ENCODE peak calls at places on chromosomes 6 and 20, in six cellular contexts. H is H1, M is neuronal stem cell, J is mesendoderm, F is trophoblast cell, R is H9. L is an unnamed sample.

GRCh38 chr6:75109757-75110156 is 96.1 kb downstream of the COL12A1 start:
- DNase-seq in J (no peak), F (no peak), M (no peak), H (no peak), R (no peak), L (peak; percentile 56)

GRCh38 chr6:115976321-115976870 is 84.3 kb downstream of the FRK start:
- DNase-seq in M (no peak), R (no peak), J (peak; percentile 15), H (no peak), F (no peak), L (no peak)

GRCh38 chr20:60056345-60057122 is 98.3 kb downstream of the CDH26 start:
- DNase-seq in J (no peak), H (no peak), M (no peak), F (no peak), R (peak; percentile 17), L (no peak)

GRCh38 chr20:25497586-25498279 is 87.6 kb downstream of the NINL start:
- DNase-seq in M (no peak), R (no peak), F (no peak), J (no peak), H (no peak), L (no peak)

GRCh38 chr6:5337573-5337972 is 76.3 kb downstream of the FARS2 start:
- DNase-seq in J (no peak), F (no peak), R (no peak), M (no peak), H (no peak), L (peak; percentile 33)

GRCh38 chr6:44147256-44147655 is 11.4 kb upstream of the CAPN11 start:
- DNase-seq in M (no peak), R (no peak), F (no peak), H (no peak), J (no peak), L (no peak)

GRCh38 chr6:131982740-131983259 is 31.6 kb upstream of the CCN2 start:
- DNase-seq in F (no peak), R (no peak), M (no peak), H (no peak), J (no peak), L (peak; percentile 88)

GRCh38 chr6:111676383-111676782 is 70.7 kb upstream of the TRAF3IP2 start:
- DNase-seq in M (no peak), J (no peak), H (no peak), F (no peak), R (no peak), L (no peak)

GRCh38 chr20:10282930-10283556 is 64.4 kb downstream of the SNAP25 start:
- DNase-seq in H (no peak), F (peak; percentile 91), M (no peak), J (peak; percentile 61), R (no peak), L (peak; percentile 59)

GRCh38 chr20:50323777-50324604 is 133.4 kb downstream of the CEBPB start:
- DNase-seq in F (no peak), M (no peak), H (no peak), R (no peak), J (no peak), L (no peak)

GRCh38 chr6:83044211-83044768 is 21.4 kb downstream of the UBE3D start:
- DNase-seq in J (no peak), F (no peak), H (no peak), M (no peak), R (no peak), L (no peak)

GRCh38 chr6:95690328-95690727 is 113.0 kb downstream of the MANEA start:
- DNase-seq in J (no peak), M (no peak), R (no peak), H (no peak), F (no peak), L (no peak)

GRCh38 chr6:82704048-82704447 is 340.4 kb downstream of the TPBG start:
- DNase-seq in M (no peak), H (no peak), R (no peak), J (no peak), F (no peak), L (no peak)

DNA sequence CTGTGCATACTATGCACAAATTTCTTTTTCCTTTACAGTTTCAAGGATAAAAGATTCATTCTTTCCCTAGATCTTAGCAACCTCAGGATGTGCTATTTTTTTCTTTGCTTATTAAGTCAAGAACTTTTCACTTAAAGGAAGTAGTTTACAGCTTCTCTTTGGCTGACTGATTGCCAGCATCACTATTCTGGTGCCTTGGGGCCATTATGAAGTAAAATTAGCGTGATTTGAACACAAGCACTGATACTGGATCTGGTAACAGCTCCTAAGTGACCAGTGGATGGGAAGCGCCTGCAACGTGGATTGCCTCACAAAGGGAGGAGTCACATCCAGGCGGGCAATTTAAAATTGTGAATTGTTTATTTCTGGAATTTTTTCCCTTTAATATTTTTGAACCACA is 147.1 kb downstream of the ARID1B start:
- DNase-seq in R (no peak), F (no peak), J (no peak), H (no peak), M (no peak), L (no peak)
- H3K79me1 ChIP-seq in R (peaks cover 4% of the 10 kb centered on the region), F (no peaks in the 10 kb centered on the region), J (peaks cover 28% of the 10 kb centered on the region), H (peaks cover 5% of the 10 kb centered on the region), M (peaks cover 4% of the 10 kb centered on the region), L (peaks cover 67% of the 10 kb centered on the region)

DNA sequence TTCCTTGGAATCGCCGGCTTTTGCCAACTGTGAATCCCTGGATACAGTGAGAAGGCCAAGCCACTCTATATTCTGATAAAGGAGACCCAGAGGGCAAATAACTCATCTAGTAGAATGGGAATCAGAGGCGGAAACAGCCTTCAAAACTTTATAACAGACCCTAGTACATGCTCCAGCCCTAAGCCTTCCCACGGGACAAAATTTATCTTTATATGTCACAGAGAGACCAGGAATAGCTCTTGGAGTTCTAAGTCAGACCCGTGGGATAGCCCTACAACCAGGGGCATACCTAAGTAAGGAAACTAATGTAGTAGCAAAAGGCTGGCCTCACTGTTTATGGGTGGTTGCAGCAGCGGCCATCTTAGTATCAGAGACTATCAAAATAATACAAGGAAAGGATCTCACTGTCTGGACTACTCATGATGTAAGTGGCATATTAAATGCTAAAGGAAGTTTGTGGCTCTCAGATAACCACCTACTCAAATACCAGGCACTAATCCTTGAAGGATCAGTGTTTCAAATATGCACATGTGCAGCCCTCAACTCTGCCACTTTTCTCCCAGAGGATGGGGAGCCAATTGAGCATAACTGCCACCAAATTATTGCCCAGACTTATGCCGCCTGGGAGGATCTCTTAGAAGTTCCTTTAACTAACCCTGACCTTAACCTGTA is 29.5 kb downstream of the CEP85L start:
- DNase-seq in F (no peak), M (no peak), R (no peak), J (no peak), H (no peak), L (peak; percentile 11)
- H3K79me1 ChIP-seq in F (no peaks in the 10 kb centered on the region), M (no peaks in the 10 kb centered on the region), R (peaks cover 4% of the 10 kb centered on the region), J (peaks cover 4% of the 10 kb centered on the region), H (no peaks in the 10 kb centered on the region), L (peaks cover 79% of the 10 kb centered on the region)

GRCh38 chr6:103895136-103895535 is 964.6 kb downstream of the HACE1 start:
- DNase-seq in H (no peak), M (no peak), J (no peak), R (no peak), F (no peak), L (no peak)

DNA sequence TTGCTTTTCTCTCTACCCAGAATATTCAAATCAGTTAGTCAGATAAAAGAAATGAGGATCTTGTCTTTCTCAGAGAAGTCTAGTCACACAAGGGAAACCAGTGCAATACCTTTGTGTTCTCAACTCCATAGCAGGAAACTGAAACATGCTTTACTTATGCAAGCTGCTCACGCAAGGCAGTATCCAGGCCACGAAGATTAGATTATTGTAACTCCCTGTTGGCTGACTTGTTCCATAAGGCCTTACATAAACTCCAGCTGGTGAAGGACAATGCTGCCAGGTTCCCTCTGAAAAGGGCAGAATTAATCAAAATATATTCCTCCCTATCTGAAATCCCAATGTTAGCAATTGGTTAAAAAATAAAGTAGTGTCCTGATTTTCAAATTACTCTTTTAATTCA is 966.6 kb downstream of the HACE1 start:
- DNase-seq in F (no peak), H (no peak), J (no peak), R (no peak), M (no peak), L (no peak)
- H3K79me1 ChIP-seq in F (no peaks in the 10 kb centered on the region), H (no peaks in the 10 kb centered on the region), J (no peaks in the 10 kb centered on the region), R (no peaks in the 10 kb centered on the region), M (no peaks in the 10 kb centered on the region), L (no peaks in the 10 kb centered on the region)

GRCh38 chr20:58271596-58272460 is 37.7 kb upstream of the RAB22A start:
- DNase-seq in R (no peak), H (no peak), M (no peak), J (no peak), F (no peak), L (peak; percentile 71)

GRCh38 chr20:58267389-58268215 is 39.1 kb upstream of the ANKRD60 start:
- DNase-seq in M (no peak), F (no peak), H (no peak), R (no peak), J (no peak), L (no peak)

GRCh38 chr20:58264271-58264670 is 35.8 kb upstream of the ANKRD60 start:
- DNase-seq in J (no peak), M (no peak), H (no peak), R (no peak), F (no peak), L (no peak)

GRCh38 chr20:58268936-58269619 is 40.4 kb upstream of the RAB22A start:
- DNase-seq in J (no peak), R (no peak), M (no peak), F (no peak), H (no peak), L (peak; percentile 46)

GRCh38 chr20:58268421-58268821 is 40.0 kb upstream of the ANKRD60 start:
- DNase-seq in H (no peak), F (no peak), M (no peak), R (no peak), J (no peak), L (no peak)
- H3K79me1 ChIP-seq in H (no peaks in the 10 kb centered on the region), F (no peaks in the 10 kb centered on the region), M (no peaks in the 10 kb centered on the region), R (no peaks in the 10 kb centered on the region), J (peaks cover 1% of the 10 kb centered on the region), L (peaks cover 51% of the 10 kb centered on the region)

DNA sequence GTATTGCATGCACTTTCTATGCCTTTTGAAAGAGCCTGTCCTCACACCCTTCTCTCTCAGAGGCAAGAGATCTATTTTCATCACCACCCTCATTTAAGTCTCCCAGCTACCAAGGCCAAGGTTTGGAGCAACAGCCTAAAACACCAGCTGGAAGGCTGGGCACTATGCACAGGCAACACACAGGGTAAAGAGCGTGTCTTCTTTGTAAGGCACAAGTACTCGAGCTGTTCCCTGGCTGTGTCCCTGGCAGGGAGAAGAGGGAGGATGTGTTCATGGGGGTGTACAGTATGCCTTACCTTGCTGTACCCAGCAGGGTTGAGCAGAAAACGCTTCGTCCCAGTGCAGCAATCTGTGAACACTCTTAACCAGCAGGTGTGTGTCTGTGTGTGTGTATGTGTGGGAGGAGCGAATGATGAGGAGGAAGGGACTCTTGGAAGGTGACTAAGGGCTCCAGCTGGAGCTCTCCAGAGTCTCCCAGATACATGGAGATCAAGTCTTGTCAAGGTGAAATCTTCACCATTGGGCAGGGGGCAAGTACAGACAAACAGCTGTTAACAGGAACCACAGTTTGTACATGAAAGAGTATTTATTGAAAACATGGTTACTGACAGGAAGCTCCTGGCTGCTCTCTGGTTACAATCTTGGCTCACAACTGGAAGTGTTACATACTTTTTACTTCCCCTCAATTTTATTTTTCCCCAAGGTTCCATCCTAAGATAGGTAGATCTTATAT is 40.8 kb downstream of the ELMO2 start:
- DNase-seq in F (no peak), M (no peak), H (no peak), R (no peak), J (no peak), L (no peak)
- H3K79me1 ChIP-seq in F (peaks cover 7% of the 10 kb centered on the region), M (no peaks in the 10 kb centered on the region), H (peaks cover 8% of the 10 kb centered on the region), R (no peaks in the 10 kb centered on the region), J (peaks cover 20% of the 10 kb centered on the region), L (peaks cover 26% of the 10 kb centered on the region)

DNA sequence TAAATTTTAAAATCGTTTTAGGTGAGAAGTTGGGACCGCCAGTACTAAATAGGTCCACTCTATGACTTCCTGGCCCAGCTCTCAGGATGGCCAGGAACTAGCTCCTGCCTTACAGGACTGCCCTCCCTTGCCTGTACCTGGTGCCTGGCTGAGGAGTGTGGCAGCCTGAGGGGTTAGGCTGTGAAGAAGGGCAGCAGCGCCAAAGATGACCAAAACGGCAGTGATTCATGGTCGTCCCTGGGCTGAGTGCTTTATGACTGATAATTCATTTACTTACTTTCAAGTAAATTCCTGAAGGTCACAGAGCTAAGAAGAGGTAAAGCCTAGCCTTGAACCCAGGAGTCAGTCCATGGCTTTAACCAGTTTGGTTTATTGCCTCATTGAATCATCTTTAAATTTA is 22.1 kb downstream of the STK35 start:
- DNase-seq in J (no peak), F (no peak), H (no peak), R (no peak), M (no peak), L (no peak)
- H3K79me1 ChIP-seq in J (peaks cover 56% of the 10 kb centered on the region), F (no peaks in the 10 kb centered on the region), H (peaks cover 6% of the 10 kb centered on the region), R (no peaks in the 10 kb centered on the region), M (peaks cover 6% of the 10 kb centered on the region), L (peaks cover 97% of the 10 kb centered on the region)

L was measured in IMR-90.